ENCODE peak calls at places on chromosomes 5 and 9, in five cellular contexts. One of them, this sample, is unnamed.

GRCh38 chr5:173883347-173883924 is 4.7 kb upstream of the CPEB4 start:
- DNase-seq in NCI-H774: no peak
- DNase-seq in brain microvascular endothelial cell: no peak
- DNase-seq in iris pigment epithelial cell: no peak
- DNase-seq in effector CD4-positive, alpha-beta T cell: no peak
- DNase-seq in this sample: no peak

GRCh38 chr5:37816883-37817282 is 23.0 kb downstream of the GDNF start:
- DNase-seq in NCI-H774: no peak
- DNase-seq in brain microvascular endothelial cell: no peak
- DNase-seq in iris pigment epithelial cell: no peak
- DNase-seq in effector CD4-positive, alpha-beta T cell: no peak
- DNase-seq in this sample: peak

GRCh38 chr5:17180957-17181723 is 36.3 kb upstream of the BASP1 start:
- DNase-seq in NCI-H774: no peak
- DNase-seq in brain microvascular endothelial cell: peak
- DNase-seq in iris pigment epithelial cell: peak
- DNase-seq in effector CD4-positive, alpha-beta T cell: no peak
- DNase-seq in this sample: peak

GRCh38 chr5:127702913-127703575 is at the start of gene CCDC192:
- DNase-seq in NCI-H774: no peak
- DNase-seq in brain microvascular endothelial cell: peak
- DNase-seq in iris pigment epithelial cell: no peak
- DNase-seq in effector CD4-positive, alpha-beta T cell: no peak
- DNase-seq in this sample: no peak

GRCh38 chr5:36690041-36690941 is 83.9 kb downstream of the SLC1A3 start:
- DNase-seq in NCI-H774: peak
- DNase-seq in brain microvascular endothelial cell: peak
- DNase-seq in iris pigment epithelial cell: peak
- DNase-seq in effector CD4-positive, alpha-beta T cell: peak
- DNase-seq in this sample: peak

GRCh38 chr5:43685271-43685950 is 82.4 kb downstream of the NNT start:
- DNase-seq in NCI-H774: peak
- DNase-seq in brain microvascular endothelial cell: no peak
- DNase-seq in iris pigment epithelial cell: peak
- DNase-seq in effector CD4-positive, alpha-beta T cell: no peak
- DNase-seq in this sample: no peak

GRCh38 chr9:37902804-37903580 is 935 bp downstream of the SLC25A51 start:
- DNase-seq in NCI-H774: no peak
- DNase-seq in brain microvascular endothelial cell: peak
- DNase-seq in iris pigment epithelial cell: peak
- DNase-seq in effector CD4-positive, alpha-beta T cell: no peak
- DNase-seq in this sample: peak

GRCh38 chr9:21994996-21995651 is 533 bp downstream of the CDKN2B-AS1 start:
- DNase-seq in NCI-H774: peak
- DNase-seq in brain microvascular endothelial cell: peak
- DNase-seq in iris pigment epithelial cell: peak
- DNase-seq in effector CD4-positive, alpha-beta T cell: peak
- DNase-seq in this sample: peak

GRCh38 chr9:686381-686813 is 155.1 kb upstream of the DMRT1 start:
- DNase-seq in NCI-H774: no peak
- DNase-seq in brain microvascular endothelial cell: no peak
- DNase-seq in iris pigment epithelial cell: peak
- DNase-seq in effector CD4-positive, alpha-beta T cell: no peak
- DNase-seq in this sample: peak

GRCh38 chr9:14573319-14573718 is 119.9 kb downstream of the ZDHHC21 start:
- DNase-seq in NCI-H774: no peak
- DNase-seq in brain microvascular endothelial cell: no peak
- DNase-seq in iris pigment epithelial cell: no peak
- DNase-seq in effector CD4-positive, alpha-beta T cell: no peak
- DNase-seq in this sample: no peak

GRCh38 chr9:71097696-71098095 is 23.7 kb downstream of the TRPM3 start:
- DNase-seq in NCI-H774: no peak
- DNase-seq in brain microvascular endothelial cell: no peak
- DNase-seq in iris pigment epithelial cell: no peak
- DNase-seq in effector CD4-positive, alpha-beta T cell: no peak
- DNase-seq in this sample: no peak

GRCh38 chr9:114602620-114603019 is 8.5 kb upstream of the TMEM268 start:
- DNase-seq in NCI-H774: no peak
- DNase-seq in brain microvascular endothelial cell: no peak
- DNase-seq in iris pigment epithelial cell: no peak
- DNase-seq in effector CD4-positive, alpha-beta T cell: no peak
- DNase-seq in this sample: no peak

GRCh38 chr5:39062104-39062503 is 12.1 kb downstream of the RICTOR start:
- DNase-seq in NCI-H774: no peak
- DNase-seq in brain microvascular endothelial cell: no peak
- DNase-seq in iris pigment epithelial cell: no peak
- DNase-seq in effector CD4-positive, alpha-beta T cell: no peak
- DNase-seq in this sample: no peak

GRCh38 chr5:124952079-124952478 is 205.6 kb upstream of the ZNF608 start:
- DNase-seq in NCI-H774: no peak
- DNase-seq in brain microvascular endothelial cell: peak
- DNase-seq in iris pigment epithelial cell: peak
- DNase-seq in effector CD4-positive, alpha-beta T cell: no peak
- DNase-seq in this sample: no peak

GRCh38 chr9:6106576-6107339 is 91.3 kb upstream of the RANBP6 start:
- DNase-seq in NCI-H774: peak
- DNase-seq in brain microvascular endothelial cell: peak
- DNase-seq in iris pigment epithelial cell: peak
- DNase-seq in effector CD4-positive, alpha-beta T cell: no peak
- DNase-seq in this sample: peak

GRCh38 chr9:136565075-136565721 is 19.4 kb upstream of the NOTCH1 start:
- DNase-seq in NCI-H774: no peak
- DNase-seq in brain microvascular endothelial cell: no peak
- DNase-seq in iris pigment epithelial cell: no peak
- DNase-seq in effector CD4-positive, alpha-beta T cell: no peak
- DNase-seq in this sample: no peak

GRCh38 chr9:112028242-112029221 is 131.9 kb downstream of the UGCG start:
- DNase-seq in NCI-H774: no peak
- DNase-seq in brain microvascular endothelial cell: no peak
- DNase-seq in iris pigment epithelial cell: no peak
- DNase-seq in effector CD4-positive, alpha-beta T cell: no peak
- DNase-seq in this sample: peak

GRCh38 chr9:91949293-91949945 is 609 bp downstream of the ROR2 start:
- DNase-seq in NCI-H774: peak
- DNase-seq in brain microvascular endothelial cell: no peak
- DNase-seq in iris pigment epithelial cell: peak
- DNase-seq in effector CD4-positive, alpha-beta T cell: no peak
- DNase-seq in this sample: peak

GRCh38 chr5:1184163-1184470 is 17.3 kb upstream of the SLC6A19 start:
- DNase-seq in NCI-H774: no peak
- DNase-seq in brain microvascular endothelial cell: no peak
- DNase-seq in iris pigment epithelial cell: no peak
- DNase-seq in effector CD4-positive, alpha-beta T cell: no peak
- DNase-seq in this sample: no peak

GRCh38 chr9:113649054-113649453 is 185.5 kb downstream of the RGS3 start:
- DNase-seq in NCI-H774: peak
- DNase-seq in brain microvascular endothelial cell: no peak
- DNase-seq in iris pigment epithelial cell: no peak
- DNase-seq in effector CD4-positive, alpha-beta T cell: no peak
- DNase-seq in this sample: no peak

GRCh38 chr9:130498298-130498917 is 53.6 kb downstream of the ASS1 start:
- DNase-seq in NCI-H774: peak
- DNase-seq in brain microvascular endothelial cell: no peak
- DNase-seq in iris pigment epithelial cell: peak
- DNase-seq in effector CD4-positive, alpha-beta T cell: no peak
- DNase-seq in this sample: peak

This sample was measured in ELR.